ENCODE peak calls at places on chromosomes 5 and 9, in five cellular contexts. One of them, this sample, is unnamed.

GRCh38 chr5:147901555-147901954 is 4.8 kb downstream of the C5orf46 start:
- DNase-seq in WERI-Rb-1: no peak
- DNase-seq in neural progenitor cell: no peak
- DNase-seq in activated effector memory CD4-positive, alpha-beta T cell treated with anti-CD3 and anti-CD28 coated beads, Interleukin-2, amount 50 U/mL, for 16 hours: no peak
- DNase-seq in endothelial cell: no peak
- DNase-seq in this sample: no peak

GRCh38 chr5:14090290-14090689 is 52.9 kb upstream of the TRIO start:
- DNase-seq in WERI-Rb-1: no peak
- DNase-seq in neural progenitor cell: no peak
- DNase-seq in activated effector memory CD4-positive, alpha-beta T cell treated with anti-CD3 and anti-CD28 coated beads, Interleukin-2, amount 50 U/mL, for 16 hours: no peak
- DNase-seq in endothelial cell: no peak
- DNase-seq in this sample: no peak

GRCh38 chr5:54637654-54638053 is 120.1 kb downstream of the SNX18 start:
- DNase-seq in neural progenitor cell: no peak
- DNase-seq in activated effector memory CD4-positive, alpha-beta T cell treated with anti-CD3 and anti-CD28 coated beads, Interleukin-2, amount 50 U/mL, for 16 hours: no peak
- DNase-seq in endothelial cell: no peak
- DNase-seq in WERI-Rb-1: no peak
- DNase-seq in this sample: no peak

GRCh38 chr9:32986971-32987370 is 14.5 kb downstream of the APTX start:
- DNase-seq in activated effector memory CD4-positive, alpha-beta T cell treated with anti-CD3 and anti-CD28 coated beads, Interleukin-2, amount 50 U/mL, for 16 hours: no peak
- DNase-seq in WERI-Rb-1: no peak
- DNase-seq in neural progenitor cell: no peak
- DNase-seq in endothelial cell: no peak
- DNase-seq in this sample: no peak

GRCh38 chr5:75355236-75355635 is 18.2 kb downstream of the HMGCR start:
- DNase-seq in endothelial cell: no peak
- DNase-seq in WERI-Rb-1: no peak
- DNase-seq in activated effector memory CD4-positive, alpha-beta T cell treated with anti-CD3 and anti-CD28 coated beads, Interleukin-2, amount 50 U/mL, for 16 hours: no peak
- DNase-seq in neural progenitor cell: no peak
- DNase-seq in this sample: no peak

GRCh38 chr9:71758785-71759184 is 9.5 kb downstream of the CEMIP2 start:
- DNase-seq in WERI-Rb-1: no peak
- DNase-seq in neural progenitor cell: no peak
- DNase-seq in endothelial cell: no peak
- DNase-seq in activated effector memory CD4-positive, alpha-beta T cell treated with anti-CD3 and anti-CD28 coated beads, Interleukin-2, amount 50 U/mL, for 16 hours: no peak
- DNase-seq in this sample: no peak

GRCh38 chr9:93960221-93960970 is 5.2 kb upstream of the BARX1 start:
- DNase-seq in WERI-Rb-1: no peak
- DNase-seq in activated effector memory CD4-positive, alpha-beta T cell treated with anti-CD3 and anti-CD28 coated beads, Interleukin-2, amount 50 U/mL, for 16 hours: peak
- DNase-seq in endothelial cell: no peak
- DNase-seq in neural progenitor cell: peak
- DNase-seq in this sample: no peak

GRCh38 chr9:93304574-93305496 is 120.9 kb downstream of the WNK2 start:
- DNase-seq in WERI-Rb-1: peak
- DNase-seq in neural progenitor cell: peak
- DNase-seq in activated effector memory CD4-positive, alpha-beta T cell treated with anti-CD3 and anti-CD28 coated beads, Interleukin-2, amount 50 U/mL, for 16 hours: peak
- DNase-seq in endothelial cell: peak
- DNase-seq in this sample: no peak

GRCh38 chr9:27369591-27369990 is 72.6 kb upstream of the EQTN start:
- DNase-seq in endothelial cell: no peak
- DNase-seq in neural progenitor cell: no peak
- DNase-seq in WERI-Rb-1: no peak
- DNase-seq in activated effector memory CD4-positive, alpha-beta T cell treated with anti-CD3 and anti-CD28 coated beads, Interleukin-2, amount 50 U/mL, for 16 hours: no peak
- DNase-seq in this sample: no peak

GRCh38 chr9:74357577-74357976 is 139.6 kb upstream of the RORB start:
- DNase-seq in neural progenitor cell: no peak
- DNase-seq in endothelial cell: no peak
- DNase-seq in activated effector memory CD4-positive, alpha-beta T cell treated with anti-CD3 and anti-CD28 coated beads, Interleukin-2, amount 50 U/mL, for 16 hours: no peak
- DNase-seq in WERI-Rb-1: no peak
- DNase-seq in this sample: no peak

GRCh38 chr5:58094031-58094430 is 365.9 kb downstream of the PLK2 start:
- DNase-seq in neural progenitor cell: no peak
- DNase-seq in endothelial cell: no peak
- DNase-seq in activated effector memory CD4-positive, alpha-beta T cell treated with anti-CD3 and anti-CD28 coated beads, Interleukin-2, amount 50 U/mL, for 16 hours: no peak
- DNase-seq in WERI-Rb-1: no peak
- DNase-seq in this sample: no peak

GRCh38 chr5:16160706-16161105 is 18.9 kb downstream of the MARCHF11 start:
- DNase-seq in neural progenitor cell: peak
- DNase-seq in WERI-Rb-1: peak
- DNase-seq in activated effector memory CD4-positive, alpha-beta T cell treated with anti-CD3 and anti-CD28 coated beads, Interleukin-2, amount 50 U/mL, for 16 hours: no peak
- DNase-seq in endothelial cell: peak
- DNase-seq in this sample: no peak

GRCh38 chr9:114364123-114364522 is 23.7 kb downstream of the AKNA start:
- DNase-seq in neural progenitor cell: no peak
- DNase-seq in WERI-Rb-1: no peak
- DNase-seq in endothelial cell: no peak
- DNase-seq in activated effector memory CD4-positive, alpha-beta T cell treated with anti-CD3 and anti-CD28 coated beads, Interleukin-2, amount 50 U/mL, for 16 hours: peak
- DNase-seq in this sample: no peak

GRCh38 chr5:144318011-144318410 is 147.3 kb downstream of the KCTD16 start:
- DNase-seq in activated effector memory CD4-positive, alpha-beta T cell treated with anti-CD3 and anti-CD28 coated beads, Interleukin-2, amount 50 U/mL, for 16 hours: no peak
- DNase-seq in endothelial cell: no peak
- DNase-seq in neural progenitor cell: no peak
- DNase-seq in WERI-Rb-1: no peak
- DNase-seq in this sample: no peak

GRCh38 chr9:81028504-81028903 is 660.8 kb downstream of the TLE1 start:
- DNase-seq in WERI-Rb-1: no peak
- DNase-seq in activated effector memory CD4-positive, alpha-beta T cell treated with anti-CD3 and anti-CD28 coated beads, Interleukin-2, amount 50 U/mL, for 16 hours: no peak
- DNase-seq in endothelial cell: no peak
- DNase-seq in neural progenitor cell: no peak
- DNase-seq in this sample: no peak

GRCh38 chr9:88387035-88387732 is 1.1 kb upstream of the SPIN1 start:
- DNase-seq in WERI-Rb-1: peak
- DNase-seq in neural progenitor cell: peak
- DNase-seq in endothelial cell: peak
- DNase-seq in activated effector memory CD4-positive, alpha-beta T cell treated with anti-CD3 and anti-CD28 coated beads, Interleukin-2, amount 50 U/mL, for 16 hours: no peak
- DNase-seq in this sample: peak

GRCh38 chr9:113042884-113043657 is 13.5 kb downstream of the ZFP37 start:
- DNase-seq in WERI-Rb-1: no peak
- DNase-seq in endothelial cell: no peak
- DNase-seq in activated effector memory CD4-positive, alpha-beta T cell treated with anti-CD3 and anti-CD28 coated beads, Interleukin-2, amount 50 U/mL, for 16 hours: no peak
- DNase-seq in neural progenitor cell: no peak
- DNase-seq in this sample: no peak

GRCh38 chr5:132470596-132470995 is 20.0 kb downstream of the IRF1 start:
- DNase-seq in activated effector memory CD4-positive, alpha-beta T cell treated with anti-CD3 and anti-CD28 coated beads, Interleukin-2, amount 50 U/mL, for 16 hours: peak
- DNase-seq in endothelial cell: no peak
- DNase-seq in WERI-Rb-1: no peak
- DNase-seq in neural progenitor cell: no peak
- DNase-seq in this sample: no peak